ENCODE peak calls at places on chromosome 2, in seven cellular contexts. One of them, this sample, is unnamed.

GRCh38 chr2:108931372-108931771 is 57.6 kb downstream of the EDAR start:
- DNase-seq in GF-D8: no peak
- DNase-seq in stimulated activated CD8-positive, alpha-beta memory T cell treated with anti-CD3 and anti-CD28 coated beads, Interleukin-4, amount 100 ng/mL, for 1 hour: no peak
- DNase-seq in upper lobe of right lung: no peak
- DNase-seq in HEK293T: no peak
- DNase-seq in GM04503: no peak
- DNase-seq in Caki2: no peak
- DNase-seq in this sample: no peak

GRCh38 chr2:223854741-223855140 is 17.4 kb upstream of the AP1S3 start:
- DNase-seq in GM04503: no peak
- DNase-seq in HEK293T: no peak
- DNase-seq in GF-D8: no peak
- DNase-seq in Caki2: no peak
- DNase-seq in upper lobe of right lung: no peak
- DNase-seq in stimulated activated CD8-positive, alpha-beta memory T cell treated with anti-CD3 and anti-CD28 coated beads, Interleukin-4, amount 100 ng/mL, for 1 hour: no peak
- DNase-seq in this sample: no peak

GRCh38 chr2:158998486-158999248 is 30.2 kb downstream of the TANC1 start:
- DNase-seq in GM04503: no peak
- DNase-seq in GF-D8: no peak
- DNase-seq in HEK293T: no peak
- DNase-seq in upper lobe of right lung: no peak
- DNase-seq in stimulated activated CD8-positive, alpha-beta memory T cell treated with anti-CD3 and anti-CD28 coated beads, Interleukin-4, amount 100 ng/mL, for 1 hour: no peak
- DNase-seq in Caki2: no peak
- DNase-seq in this sample: no peak

GRCh38 chr2:66488946-66489345 is 54.0 kb downstream of the MEIS1 start:
- DNase-seq in upper lobe of right lung: no peak
- DNase-seq in stimulated activated CD8-positive, alpha-beta memory T cell treated with anti-CD3 and anti-CD28 coated beads, Interleukin-4, amount 100 ng/mL, for 1 hour: no peak
- DNase-seq in GM04503: no peak
- DNase-seq in GF-D8: no peak
- DNase-seq in HEK293T: no peak
- DNase-seq in Caki2: no peak
- DNase-seq in this sample: no peak

GRCh38 chr2:43340066-43340465 is 113.7 kb upstream of the ZFP36L2 start:
- DNase-seq in upper lobe of right lung: no peak
- DNase-seq in GM04503: peak
- DNase-seq in Caki2: no peak
- DNase-seq in HEK293T: no peak
- DNase-seq in GF-D8: no peak
- DNase-seq in stimulated activated CD8-positive, alpha-beta memory T cell treated with anti-CD3 and anti-CD28 coated beads, Interleukin-4, amount 100 ng/mL, for 1 hour: no peak
- DNase-seq in this sample: no peak

GRCh38 chr2:139000087-139000486 is 219.9 kb upstream of the NXPH2 start:
- DNase-seq in GM04503: no peak
- DNase-seq in upper lobe of right lung: no peak
- DNase-seq in GF-D8: no peak
- DNase-seq in stimulated activated CD8-positive, alpha-beta memory T cell treated with anti-CD3 and anti-CD28 coated beads, Interleukin-4, amount 100 ng/mL, for 1 hour: no peak
- DNase-seq in Caki2: no peak
- DNase-seq in HEK293T: no peak
- DNase-seq in this sample: no peak

GRCh38 chr2:38443021-38443541 is 66.0 kb upstream of the ATL2 start:
- DNase-seq in HEK293T: no peak
- DNase-seq in upper lobe of right lung: no peak
- DNase-seq in Caki2: peak
- DNase-seq in GF-D8: no peak
- DNase-seq in stimulated activated CD8-positive, alpha-beta memory T cell treated with anti-CD3 and anti-CD28 coated beads, Interleukin-4, amount 100 ng/mL, for 1 hour: no peak
- DNase-seq in GM04503: no peak
- DNase-seq in this sample: peak

GRCh38 chr2:176997074-176997791 is 215.4 kb upstream of the HNRNPA3 start:
- DNase-seq in GF-D8: no peak
- DNase-seq in Caki2: peak
- DNase-seq in HEK293T: no peak
- DNase-seq in upper lobe of right lung: no peak
- DNase-seq in GM04503: peak
- DNase-seq in stimulated activated CD8-positive, alpha-beta memory T cell treated with anti-CD3 and anti-CD28 coated beads, Interleukin-4, amount 100 ng/mL, for 1 hour: no peak
- DNase-seq in this sample: peak

GRCh38 chr2:12389354-12390045 is 327.2 kb upstream of the TRIB2 start:
- DNase-seq in HEK293T: no peak
- DNase-seq in GF-D8: no peak
- DNase-seq in upper lobe of right lung: no peak
- DNase-seq in Caki2: no peak
- DNase-seq in stimulated activated CD8-positive, alpha-beta memory T cell treated with anti-CD3 and anti-CD28 coated beads, Interleukin-4, amount 100 ng/mL, for 1 hour: no peak
- DNase-seq in GM04503: peak
- DNase-seq in this sample: no peak

GRCh38 chr2:120429586-120430500 is 83.9 kb downstream of the INHBB start:
- DNase-seq in GF-D8: no peak
- DNase-seq in HEK293T: no peak
- DNase-seq in upper lobe of right lung: peak
- DNase-seq in Caki2: no peak
- DNase-seq in GM04503: no peak
- DNase-seq in stimulated activated CD8-positive, alpha-beta memory T cell treated with anti-CD3 and anti-CD28 coated beads, Interleukin-4, amount 100 ng/mL, for 1 hour: no peak
- DNase-seq in this sample: no peak

GRCh38 chr2:70964596-70965386 is 13.6 kb upstream of the ANKRD53 start:
- DNase-seq in GF-D8: no peak
- DNase-seq in stimulated activated CD8-positive, alpha-beta memory T cell treated with anti-CD3 and anti-CD28 coated beads, Interleukin-4, amount 100 ng/mL, for 1 hour: peak
- DNase-seq in HEK293T: no peak
- DNase-seq in GM04503: no peak
- DNase-seq in upper lobe of right lung: peak
- DNase-seq in Caki2: no peak
- DNase-seq in this sample: no peak

GRCh38 chr2:14385043-14385442 is 247.5 kb upstream of the LRATD1 start:
- DNase-seq in GF-D8: no peak
- DNase-seq in stimulated activated CD8-positive, alpha-beta memory T cell treated with anti-CD3 and anti-CD28 coated beads, Interleukin-4, amount 100 ng/mL, for 1 hour: no peak
- DNase-seq in upper lobe of right lung: no peak
- DNase-seq in GM04503: peak
- DNase-seq in HEK293T: no peak
- DNase-seq in Caki2: no peak
- DNase-seq in this sample: no peak

GRCh38 chr2:192029089-192029488 is 165.6 kb downstream of the TMEFF2 start:
- DNase-seq in Caki2: peak
- DNase-seq in GM04503: no peak
- DNase-seq in upper lobe of right lung: no peak
- DNase-seq in GF-D8: no peak
- DNase-seq in HEK293T: peak
- DNase-seq in stimulated activated CD8-positive, alpha-beta memory T cell treated with anti-CD3 and anti-CD28 coated beads, Interleukin-4, amount 100 ng/mL, for 1 hour: no peak
- DNase-seq in this sample: peak

GRCh38 chr2:121608367-121608766 is 40.9 kb downstream of the CLASP1 start:
- DNase-seq in GM04503: no peak
- DNase-seq in HEK293T: no peak
- DNase-seq in GF-D8: no peak
- DNase-seq in Caki2: no peak
- DNase-seq in upper lobe of right lung: no peak
- DNase-seq in stimulated activated CD8-positive, alpha-beta memory T cell treated with anti-CD3 and anti-CD28 coated beads, Interleukin-4, amount 100 ng/mL, for 1 hour: no peak
- DNase-seq in this sample: no peak

GRCh38 chr2:143521404-143521803 is 392.2 kb downstream of the ARHGAP15 start:
- DNase-seq in Caki2: no peak
- DNase-seq in stimulated activated CD8-positive, alpha-beta memory T cell treated with anti-CD3 and anti-CD28 coated beads, Interleukin-4, amount 100 ng/mL, for 1 hour: no peak
- DNase-seq in HEK293T: no peak
- DNase-seq in upper lobe of right lung: no peak
- DNase-seq in GF-D8: no peak
- DNase-seq in GM04503: no peak
- DNase-seq in this sample: no peak

This sample was measured in HT-29.